ENCODE peak calls at places on chromosomes 1 and 21, in eight cellular contexts. H is activated T-helper 1 cell treated with anti-CD3 and anti-CD28 coated beads, Interleukin-12 subunit alpha, Interleukin-12 subunit beta, Interleukin-2, Interleukin-4 antibody, amounts not matched to agents 30 ng/mL and 10 ng/mL and 1 ng/mL, durations not matched to agents 14 hours and 24 hours and 36 hours; Z is CD4-positive, alpha-beta T cell; U is H9; G is NCI-H2029; F is activated CD4-positive, CD25-positive, alpha-beta regulatory T cell treated with anti-CD3 and anti-CD28 coated beads, Interleukin-2, amount 50 U/mL, for 16 hours; P is fibroblast of villous mesenchyme; R is stimulated activated CD4-positive, alpha-beta T cell treated with anti-CD3 and anti-CD28 coated beads, Interleukin-2, amount 100 ng/mL, for 48 hours. N is an unnamed sample.

GRCh38 chr1:32623775-32624174 is 26.6 kb downstream of the ZBTB8OS start:
- DNase-seq in H (no peak), Z (no peak), U (no peak), G (no peak), F (no peak), P (no peak), R (no peak), N (no peak)

GRCh38 chr1:115987623-115988022 is 11.3 kb downstream of the SLC22A15 start:
- DNase-seq in H (no peak), Z (no peak), U (no peak), G (no peak), F (no peak), P (no peak), R (no peak), N (no peak)

GRCh38 chr1:10497109-10497508 is 22.4 kb downstream of the PEX14 start:
- DNase-seq in H (no peak), Z (no peak), U (no peak), G (no peak), F (no peak), P (no peak), R (no peak), N (no peak)

GRCh38 chr1:172004671-172005070 is 163.4 kb downstream of the DNM3 start:
- DNase-seq in H (no peak), Z (no peak), U (no peak), G (no peak), F (no peak), P (no peak), R (no peak), N (no peak)

GRCh38 chr1:35097224-35097623 is 18.0 kb downstream of the ZMYM1 start:
- DNase-seq in H (no peak), Z (no peak), U (no peak), G (no peak), F (no peak), P (no peak), R (no peak), N (peak)

GRCh38 chr1:173856014-173856413 is 11.8 kb downstream of the GAS5 start:
- DNase-seq in H (no peak), Z (no peak), U (no peak), G (no peak), F (no peak), P (no peak), R (no peak), N (no peak)

GRCh38 chr1:3431266-3431665 is 23.2 kb upstream of the ARHGEF16 start:
- DNase-seq in H (no peak), Z (no peak), U (peak), G (no peak), F (no peak), P (no peak), R (no peak), N (no peak)

GRCh38 chr1:179129702-179130473 is 48.0 kb downstream of the TOR3A start:
- DNase-seq in H (no peak), Z (peak), U (no peak), G (no peak), F (no peak), P (peak), R (no peak), N (peak)

GRCh38 chr1:85278853-85279314 is 2.5 kb upstream of the BCL10 start:
- DNase-seq in H (peak), Z (no peak), U (no peak), G (no peak), F (no peak), P (peak), R (peak), N (peak)

GRCh38 chr21:45162115-45162514 is 87.7 kb downstream of the ADARB1 start:
- DNase-seq in H (no peak), Z (no peak), U (no peak), G (no peak), F (no peak), P (no peak), R (no peak), N (no peak)

GRCh38 chr1:29235955-29236742 is at the start of gene PTPRU:
- DNase-seq in H (peak), Z (peak), U (peak), G (peak), F (peak), P (peak), R (peak), N (peak)